ENCODE peak calls at places on chromosomes 5 and 9, in ten cellular contexts. Y is A549; K is erythroblast; P is effector CD8-positive, alpha-beta T cell; Z is nephron progenitor cell; F is ELR; T is heart right ventricle; O is CD4-positive, alpha-beta T cell; H is cardiac fibroblast; J is stimulated activated CD4-positive, alpha-beta T cell treated with anti-CD3 and anti-CD28 coated beads, Interleukin-15, amount 100 ng/mL, for 1 hour. I is an unnamed sample.
A peak's percentile ranks its signal among the peaks of the same experiment; 100 is the strongest.

GRCh38 chr5:173581408-173582197 is 34.8 kb downstream of the BOD1 start:
- DNase-seq in K (peak; percentile 57), Y (peak; percentile 31), F (peak; percentile 53), P (peak; percentile 19), J (no peak), O (no peak), T (peak; percentile 45), H (peak; percentile 51), Z (peak; percentile 85), I (peak; percentile 67)

GRCh38 chr5:77843570-77844407 is 67.7 kb upstream of the TBCA start:
- DNase-seq in Y (no peak), J (no peak), Z (peak; percentile 39), K (no peak), F (no peak), T (no peak), H (no peak), O (no peak), P (no peak), I (no peak)

GRCh38 chr9:20271723-20272122 is 350.6 kb downstream of the MLLT3 start:
- DNase-seq in J (no peak), O (no peak), Z (no peak), T (no peak), P (no peak), F (no peak), H (no peak), Y (no peak), K (no peak), I (no peak)

GRCh38 chr5:1510151-1510561 is 13.6 kb downstream of the LPCAT1 start:
- DNase-seq in H (no peak), T (peak; percentile 2), P (no peak), J (no peak), F (no peak), Y (no peak), O (no peak), Z (no peak), K (no peak), I (no peak)

GRCh38 chr9:129436751-129437625 is 183.9 kb downstream of the C9orf50 start:
- DNase-seq in T (peak; percentile 76), K (no peak), H (peak; percentile 86), O (no peak), F (peak; percentile 45), Z (peak; percentile 72), J (no peak), P (no peak), Y (no peak), I (peak; percentile 65)

GRCh38 chr9:35696520-35697215 is 6.9 kb upstream of the TPM2 start:
- DNase-seq in Z (peak; percentile 66), K (peak; percentile 64), J (peak; percentile 33), F (peak; percentile 70), P (peak; percentile 35), H (peak; percentile 62), T (peak; percentile 46), O (peak; percentile 29), Y (peak; percentile 80), I (peak; percentile 70)

GRCh38 chr5:178074266-178074952 is 38.9 kb upstream of the N4BP3 start:
- DNase-seq in J (no peak), T (no peak), P (no peak), K (peak; percentile 28), Z (no peak), F (peak; percentile 29), H (no peak), O (no peak), Y (no peak), I (peak; percentile 37)

GRCh38 chr9:69535911-69536310 is 136.3 kb downstream of the APBA1 start:
- DNase-seq in O (no peak), K (no peak), T (no peak), J (no peak), P (no peak), H (no peak), F (peak; percentile 35), Z (no peak), Y (no peak), I (no peak)

GRCh38 chr5:98585661-98586310 is 187.7 kb upstream of the RGMB start:
- DNase-seq in P (no peak), T (no peak), O (no peak), J (no peak), Z (no peak), F (peak; percentile 41), K (no peak), H (no peak), Y (no peak), I (no peak)

GRCh38 chr5:129820-130219 is 37.9 kb downstream of the PLEKHG4B start:
- DNase-seq in Z (no peak), F (peak; percentile 85), J (no peak), O (no peak), H (peak; percentile 18), K (no peak), P (no peak), T (no peak), Y (no peak), I (no peak)

GRCh38 chr9:72203205-72203803 is 54.1 kb downstream of the GDA start:
- DNase-seq in H (peak; percentile 31), Y (peak; percentile 64), J (no peak), K (peak; percentile 5), F (peak; percentile 58), P (no peak), T (no peak), Z (peak; percentile 15), O (no peak), I (peak; percentile 22)

GRCh38 chr9:16521868-16522381 is 348.5 kb downstream of the BNC2 start:
- DNase-seq in Z (no peak), H (peak; percentile 79), F (peak; percentile 90), Y (no peak), P (no peak), O (no peak), K (no peak), J (no peak), T (no peak), I (no peak)

GRCh38 chr5:129094087-129094923 is at the start of gene ISOC1:
- DNase-seq in J (peak; percentile 89), P (peak; percentile 85), K (peak; percentile 94), F (peak; percentile 89), Y (peak; percentile 73), O (peak; percentile 83), H (peak; percentile 94), T (peak; percentile 95), Z (peak; percentile 94), I (peak; percentile 93)

I was measured in K562.